ENCODE peak calls at places on chromosomes 5 and 9, in six cellular contexts. D is type B pancreatic cell; Q is breast epithelium; P is activated CD8-positive, alpha-beta T cell treated with anti-CD3 and anti-CD28 coated beads for 36 hours; N is cardiac muscle cell; E is kidney epithelial cell. W is an unnamed sample.

GRCh38 chr5:84494453-84494852 is 109.8 kb upstream of the EDIL3 start:
- DNase-seq in D (no peak), Q (no peak), P (no peak), N (no peak), E (peak), W (no peak)

GRCh38 chr5:71011194-71011792 is 13.8 kb downstream of the NAIP start:
- DNase-seq in D (no peak), Q (no peak), P (no peak), N (no peak), E (no peak), W (no peak)

GRCh38 chr5:64811050-64811640 is 42.4 kb downstream of the CWC27 start:
- DNase-seq in D (no peak), Q (no peak), P (peak), N (peak), E (peak), W (peak)

GRCh38 chr9:105023788-105024187 is 95.8 kb upstream of the ABCA1 start:
- DNase-seq in D (no peak), Q (no peak), P (no peak), N (no peak), E (no peak), W (no peak)

GRCh38 chr5:65142511-65143011 is 339.2 kb downstream of the ADAMTS6 start:
- DNase-seq in D (no peak), Q (no peak), P (no peak), N (no peak), E (peak), W (no peak)

GRCh38 chr5:110590187-110590586 is 136.3 kb downstream of the TMEM232 start:
- DNase-seq in D (no peak), Q (no peak), P (no peak), N (peak), E (no peak), W (no peak)

GRCh38 chr9:126615251-126615790 is 1.6 kb downstream of the LMX1B start:
- DNase-seq in D (no peak), Q (peak), P (peak), N (no peak), E (no peak), W (no peak)

GRCh38 chr5:150073677-150074076 is 12.7 kb downstream of the CSF1R start:
- DNase-seq in D (peak), Q (no peak), P (no peak), N (no peak), E (no peak), W (no peak)

GRCh38 chr9:129458155-129458661 is 162.7 kb downstream of the C9orf50 start:
- DNase-seq in D (no peak), Q (peak), P (peak), N (no peak), E (no peak), W (no peak)

GRCh38 chr9:134592018-134592818 is 49.4 kb upstream of the COL5A1 start:
- DNase-seq in D (peak), Q (no peak), P (no peak), N (peak), E (no peak), W (no peak)

GRCh38 chr9:125909497-125909896 is 162.3 kb downstream of the PBX3 start:
- DNase-seq in D (no peak), Q (no peak), P (no peak), N (no peak), E (no peak), W (no peak)

GRCh38 chr5:172095368-172095960 is 89.0 kb upstream of the FBXW11 start:
- DNase-seq in D (no peak), Q (no peak), P (no peak), N (no peak), E (no peak), W (no peak)

GRCh38 chr5:86865396-86865795 is 247.7 kb downstream of the COX7C start:
- DNase-seq in D (no peak), Q (no peak), P (no peak), N (no peak), E (no peak), W (no peak)

GRCh38 chr9:33125871-33126822 is 41.0 kb downstream of the B4GALT1 start:
- DNase-seq in D (no peak), Q (no peak), P (no peak), N (no peak), E (no peak), W (no peak)

GRCh38 chr5:131005963-131006684 is 158.9 kb downstream of the HINT1 start:
- DNase-seq in D (no peak), Q (no peak), P (no peak), N (peak), E (no peak), W (no peak)

GRCh38 chr5:129135633-129136032 is 41.1 kb downstream of the ISOC1 start:
- DNase-seq in D (no peak), Q (no peak), P (peak), N (no peak), E (no peak), W (no peak)

GRCh38 chr9:20980713-20981481 is 50.5 kb downstream of the HACD4 start:
- DNase-seq in D (no peak), Q (no peak), P (no peak), N (no peak), E (peak), W (peak)

GRCh38 chr9:137475666-137476065 is 16.5 kb upstream of the NSMF start:
- DNase-seq in D (no peak), Q (no peak), P (no peak), N (no peak), E (no peak), W (no peak)

GRCh38 chr9:84139296-84140100 is 158.9 kb downstream of the RMI1 start:
- DNase-seq in D (no peak), Q (peak), P (no peak), N (no peak), E (no peak), W (no peak)

GRCh38 chr5:35095366-35095765 is 47.6 kb upstream of the AGXT2 start:
- DNase-seq in D (no peak), Q (no peak), P (no peak), N (no peak), E (no peak), W (no peak)

GRCh38 chr5:124460666-124461065 is 285.8 kb downstream of the ZNF608 start:
- DNase-seq in D (no peak), Q (no peak), P (no peak), N (no peak), E (no peak), W (no peak)

GRCh38 chr5:169656125-169656990 is 19.3 kb downstream of the DOCK2 start:
- DNase-seq in D (no peak), Q (no peak), P (peak), N (no peak), E (no peak), W (peak)

GRCh38 chr5:105504-106080 is 13.6 kb downstream of the PLEKHG4B start:
- DNase-seq in D (no peak), Q (no peak), P (no peak), N (no peak), E (no peak), W (no peak)

GRCh38 chr9:20805766-20806165 is 121.7 kb downstream of the FOCAD start:
- DNase-seq in D (no peak), Q (no peak), P (no peak), N (no peak), E (no peak), W (no peak)

GRCh38 chr5:6827815-6828214 is 114.6 kb downstream of the TENT4A start:
- DNase-seq in D (no peak), Q (no peak), P (peak), N (peak), E (no peak), W (peak)

GRCh38 chr5:78566747-78567449 is 81.7 kb downstream of the LHFPL2 start:
- DNase-seq in D (no peak), Q (no peak), P (no peak), N (no peak), E (no peak), W (no peak)

GRCh38 chr5:86757824-86758223 is 140.1 kb downstream of the COX7C start:
- DNase-seq in D (no peak), Q (no peak), P (no peak), N (no peak), E (no peak), W (no peak)

GRCh38 chr5:88588609-88589008 is 294.4 kb downstream of the MEF2C start:
- DNase-seq in D (no peak), Q (no peak), P (no peak), N (no peak), E (no peak), W (no peak)

GRCh38 chr5:36374275-36374862 is 72.7 kb upstream of the RANBP3L start:
- DNase-seq in D (no peak), Q (peak), P (no peak), N (no peak), E (no peak), W (no peak)

GRCh38 chr5:54990751-54991349 is 5.5 kb upstream of the ESM1 start:
- DNase-seq in D (no peak), Q (no peak), P (no peak), N (no peak), E (no peak), W (no peak)

GRCh38 chr5:73007051-73007450 is 51.2 kb downstream of the FCHO2 start:
- DNase-seq in D (no peak), Q (no peak), P (no peak), N (no peak), E (no peak), W (no peak)

GRCh38 chr9:127660886-127661285 is 45.9 kb upstream of the CFAP157 start:
- DNase-seq in D (no peak), Q (no peak), P (no peak), N (no peak), E (no peak), W (no peak)

GRCh38 chr9:4985376-4986266 is 549 bp downstream of the JAK2 start:
- DNase-seq in D (no peak), Q (no peak), P (peak), N (peak), E (no peak), W (peak)

GRCh38 chr9:109912726-109913460 is 132.9 kb downstream of the PALM2AKAP2 start:
- DNase-seq in D (no peak), Q (no peak), P (no peak), N (peak), E (no peak), W (no peak)

GRCh38 chr5:39360483-39361071 is 3.7 kb downstream of the C9 start:
- DNase-seq in D (no peak), Q (no peak), P (no peak), N (no peak), E (no peak), W (no peak)

GRCh38 chr9:88706193-88707112 is 171.5 kb downstream of the NXNL2 start:
- DNase-seq in D (no peak), Q (no peak), P (no peak), N (no peak), E (peak), W (no peak)

GRCh38 chr5:145924849-145925248 is 11.5 kb upstream of the SH3RF2 start:
- DNase-seq in D (no peak), Q (no peak), P (no peak), N (no peak), E (no peak), W (no peak)

GRCh38 chr9:33101104-33101951 is 24.9 kb upstream of the SMU1 start:
- DNase-seq in D (no peak), Q (peak), P (no peak), N (no peak), E (no peak), W (no peak)

GRCh38 chr9:124392254-124392653 is 23.0 kb downstream of the PSMB7 start:
- DNase-seq in D (no peak), Q (no peak), P (no peak), N (no peak), E (no peak), W (no peak)
- TF ChIP-seq CTCF in D (no peak), Q (no peak), P (no peak), N (no peak), E (no peak), W (no peak)

GRCh38 chr5:75681125-75681830 is 36.0 kb downstream of the POC5 start:
- DNase-seq in D (no peak), Q (no peak), P (no peak), N (peak), E (no peak), W (peak)
- TF ChIP-seq CTCF in D (peak), Q (peak), P (peak), N (peak), E (peak), W (peak)

DNA sequence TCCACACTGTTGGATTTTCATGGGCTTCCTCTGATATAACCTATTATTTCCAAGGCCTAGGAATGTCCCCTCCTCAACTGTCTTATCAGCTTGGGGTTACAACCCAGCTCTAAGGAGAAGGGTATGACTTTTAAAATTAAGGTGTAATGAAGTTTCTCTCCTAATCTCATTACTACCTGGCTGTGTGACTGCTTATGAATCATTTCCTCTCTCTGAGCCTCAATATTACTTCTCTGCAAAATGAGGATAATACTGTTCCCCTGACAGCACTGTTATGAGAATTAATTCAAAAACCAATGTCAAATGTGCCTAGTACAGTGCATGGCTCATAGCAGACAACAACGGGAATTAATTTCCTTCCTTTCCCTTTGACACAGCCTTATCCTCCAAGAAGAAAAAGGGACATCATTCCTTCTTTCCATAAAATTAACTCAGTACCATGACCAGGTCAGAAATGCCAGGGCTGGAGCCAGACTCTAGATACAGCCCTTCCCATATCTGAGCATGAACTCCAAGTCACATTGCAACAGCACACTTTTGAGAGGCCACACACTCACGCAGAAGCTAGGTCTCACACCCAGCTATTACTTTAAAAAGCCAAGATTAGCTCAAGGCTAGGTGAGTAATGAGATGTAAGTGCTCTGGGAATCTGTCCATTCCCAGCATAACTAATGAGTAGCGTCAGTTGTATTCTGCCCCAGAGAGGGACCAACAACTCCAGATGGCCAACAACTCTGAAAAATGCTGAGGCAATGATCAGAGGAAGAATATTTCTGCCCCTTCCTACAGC is 118.7 kb downstream of the NR6A1 start:
- DNase-seq in D (no peak), Q (no peak), P (no peak), N (peak), E (peak), W (no peak)
- TF ChIP-seq CTCF in D (no peak), Q (no peak), P (no peak), N (no peak), E (no peak), W (no peak)

GRCh38 chr5:158857376-158857775 is 242.3 kb downstream of the EBF1 start:
- DNase-seq in D (no peak), Q (no peak), P (no peak), N (peak), E (no peak), W (no peak)
- TF ChIP-seq CTCF in D (no peak), Q (no peak), P (no peak), N (no peak), E (no peak), W (no peak)

GRCh38 chr5:134784241-134784920 is 25.8 kb downstream of the DDX46 start:
- DNase-seq in D (no peak), Q (no peak), P (no peak), N (no peak), E (no peak), W (no peak)
- TF ChIP-seq CTCF in D (peak), Q (no peak), P (no peak), N (no peak), E (peak), W (peak)

GRCh38 chr9:121742923-121743322 is 91.5 kb downstream of the DAB2IP start:
- DNase-seq in D (no peak), Q (no peak), P (no peak), N (no peak), E (no peak), W (no peak)

GRCh38 chr9:121744687-121745395 is 93.4 kb downstream of the DAB2IP start:
- DNase-seq in D (no peak), Q (no peak), P (peak), N (peak), E (peak), W (no peak)

GRCh38 chr9:121744002-121744686 is 92.7 kb downstream of the DAB2IP start:
- DNase-seq in D (no peak), Q (peak), P (peak), N (peak), E (no peak), W (peak)

GRCh38 chr9:121745396-121745695 is 93.9 kb downstream of the DAB2IP start:
- DNase-seq in D (no peak), Q (no peak), P (no peak), N (no peak), E (no peak), W (no peak)

GRCh38 chr9:121743441-121744001 is 92.1 kb downstream of the DAB2IP start:
- DNase-seq in D (no peak), Q (peak), P (no peak), N (peak), E (peak), W (no peak)
- TF ChIP-seq CTCF in D (peak), Q (peak), P (no peak), N (no peak), E (no peak), W (no peak)